ENCODE peak calls at places on chromosomes 6 and 20, in five cellular contexts. W is WTC11, J is HCT116, L is GM12878, H is HepG2. K is an unnamed sample.

GRCh38 chr20:62381842-62382241 is 5.1 kb upstream of the RPS21 start:
- DNase-seq in W (no peak), J (no peak), L (no peak), H (no peak), K (no peak)

GRCh38 chr6:64896939-64897338 is 810.1 kb downstream of the EYS start:
- DNase-seq in W (no peak), J (no peak), L (no peak), H (no peak), K (no peak)

GRCh38 chr6:166705070-166705469 is 78.0 kb upstream of the RPS6KA2 start:
- DNase-seq in W (no peak), J (no peak), L (no peak), H (no peak), K (no peak)

GRCh38 chr6:86738078-86738477 is 199.2 kb upstream of the HTR1E start:
- DNase-seq in W (no peak), J (no peak), L (no peak), H (no peak), K (no peak)

GRCh38 chr6:41713650-41714291 is 21.6 kb downstream of the TFEB start:
- DNase-seq in W (no peak), J (no peak), L (peak; percentile 81), H (no peak), K (no peak)

GRCh38 chr6:12661690-12662089 is 54.9 kb upstream of the PHACTR1 start:
- DNase-seq in W (no peak), J (no peak), L (no peak), H (no peak), K (no peak)

GRCh38 chr6:93784794-93785757 is 365.7 kb upstream of the EPHA7 start:
- DNase-seq in W (no peak), J (no peak), L (no peak), H (no peak), K (no peak)

GRCh38 chr6:119541132-119541905 is 191.8 kb upstream of the MAN1A1 start:
- DNase-seq in W (no peak), J (peak; percentile 88), L (no peak), H (no peak), K (no peak)

GRCh38 chr6:44921787-44922186 is 406.3 kb upstream of the RUNX2 start:
- DNase-seq in W (no peak), J (no peak), L (no peak), H (peak; percentile 63), K (no peak)

GRCh38 chr20:35004749-35005462 is 49.2 kb downstream of the MYH7B start:
- DNase-seq in W (peak; percentile 5), J (no peak), L (no peak), H (no peak), K (no peak)

GRCh38 chr6:84709121-84709520 is 55.3 kb downstream of the TBX18 start:
- DNase-seq in W (no peak), J (no peak), L (no peak), H (no peak), K (no peak)

GRCh38 chr20:11443382-11444119 is 474.1 kb upstream of the BTBD3 start:
- DNase-seq in W (no peak), J (no peak), L (no peak), H (no peak), K (no peak)

GRCh38 chr6:137705166-137706064 is 161.6 kb upstream of the TNFAIP3 start:
- DNase-seq in W (peak; percentile 72), J (peak; percentile 24), L (no peak), H (peak; percentile 71), K (peak; percentile 85)

GRCh38 chr20:36121981-36122930 is 32.3 kb upstream of the EPB41L1 start:
- DNase-seq in W (no peak), J (peak; percentile 74), L (no peak), H (no peak), K (no peak)

GRCh38 chr20:39676857-39677351 is 714.8 kb downstream of the DHX35 start:
- DNase-seq in W (no peak), J (no peak), L (no peak), H (no peak), K (no peak)

GRCh38 chr20:8187740-8188139 is 55.7 kb downstream of the PLCB1 start:
- DNase-seq in W (no peak), J (no peak), L (no peak), H (no peak), K (no peak)

GRCh38 chr20:846894-847278 is 13.4 kb downstream of the FAM110A start:
- DNase-seq in W (no peak), J (no peak), L (no peak), H (no peak), K (no peak)

GRCh38 chr20:53149184-53149651 is 177.1 kb downstream of the TSHZ2 start:
- DNase-seq in W (no peak), J (no peak), L (no peak), H (no peak), K (no peak)

GRCh38 chr6:129306826-129307225 is 403.2 kb downstream of the ARHGAP18 start:
- DNase-seq in W (no peak), J (no peak), L (no peak), H (no peak), K (no peak)

GRCh38 chr6:136066005-136066404 is 184.1 kb downstream of the MTFR2 start:
- DNase-seq in W (no peak), J (no peak), L (no peak), H (no peak), K (no peak)

GRCh38 chr6:113414511-113414910 is 442.6 kb upstream of the MARCKS start:
- DNase-seq in W (no peak), J (peak; percentile 57), L (no peak), H (peak; percentile 40), K (no peak)

GRCh38 chr20:53849471-53850059 is 220.8 kb downstream of the BCAS1 start:
- DNase-seq in W (no peak), J (no peak), L (no peak), H (no peak), K (no peak)

GRCh38 chr20:33647603-33648395 is 14.3 kb upstream of the C20orf144 start:
- DNase-seq in W (no peak), J (no peak), L (peak; percentile 34), H (no peak), K (no peak)

GRCh38 chr20:7608246-7608645 is 332.0 kb downstream of the HAO1 start:
- DNase-seq in W (peak; percentile 24), J (no peak), L (no peak), H (no peak), K (no peak)

GRCh38 chr6:40759259-40759658 is 172.1 kb upstream of the LRFN2 start:
- DNase-seq in W (no peak), J (no peak), L (no peak), H (no peak), K (no peak)

GRCh38 chr6:115467726-115468125 is 593.0 kb downstream of the FRK start:
- DNase-seq in W (no peak), J (no peak), L (no peak), H (no peak), K (no peak)

GRCh38 chr6:34562350-34562749 is 6.2 kb upstream of the SPDEF start:
- DNase-seq in W (no peak), J (no peak), L (no peak), H (no peak), K (no peak)

GRCh38 chr20:45021626-45022025 is 55.3 kb downstream of the STK4 start:
- DNase-seq in W (no peak), J (no peak), L (no peak), H (no peak), K (no peak)

GRCh38 chr6:88238065-88238464 is 71.9 kb upstream of the CNR1 start:
- DNase-seq in W (peak; percentile 51), J (peak; percentile 13), L (peak; percentile 33), H (peak; percentile 33), K (peak; percentile 27)

GRCh38 chr20:53899351-53900167 is 170.8 kb downstream of the BCAS1 start:
- DNase-seq in W (no peak), J (no peak), L (peak; percentile 95), H (no peak), K (no peak)

GRCh38 chr6:30219244-30219643 is 6.0 kb upstream of the TRIM26 start:
- DNase-seq in W (peak; percentile 44), J (no peak), L (peak; percentile 23), H (peak; percentile 77), K (peak; percentile 59)

GRCh38 chr6:26322645-26323482 is 42.1 kb upstream of the BTN3A2 start:
- DNase-seq in W (peak; percentile 52), J (peak; percentile 82), L (peak; percentile 87), H (peak; percentile 93), K (no peak)

GRCh38 chr6:156687875-156688549 is 89.2 kb upstream of the ARID1B start:
- DNase-seq in W (peak; percentile 18), J (peak; percentile 10), L (no peak), H (no peak), K (no peak)

GRCh38 chr20:41632896-41633295 is 14.7 kb upstream of the CHD6 start:
- DNase-seq in W (no peak), J (no peak), L (no peak), H (no peak), K (no peak)

GRCh38 chr6:7896465-7896987 is 14.1 kb downstream of the TXNDC5 start:
- DNase-seq in W (no peak), J (no peak), L (no peak), H (no peak), K (no peak)

DNA sequence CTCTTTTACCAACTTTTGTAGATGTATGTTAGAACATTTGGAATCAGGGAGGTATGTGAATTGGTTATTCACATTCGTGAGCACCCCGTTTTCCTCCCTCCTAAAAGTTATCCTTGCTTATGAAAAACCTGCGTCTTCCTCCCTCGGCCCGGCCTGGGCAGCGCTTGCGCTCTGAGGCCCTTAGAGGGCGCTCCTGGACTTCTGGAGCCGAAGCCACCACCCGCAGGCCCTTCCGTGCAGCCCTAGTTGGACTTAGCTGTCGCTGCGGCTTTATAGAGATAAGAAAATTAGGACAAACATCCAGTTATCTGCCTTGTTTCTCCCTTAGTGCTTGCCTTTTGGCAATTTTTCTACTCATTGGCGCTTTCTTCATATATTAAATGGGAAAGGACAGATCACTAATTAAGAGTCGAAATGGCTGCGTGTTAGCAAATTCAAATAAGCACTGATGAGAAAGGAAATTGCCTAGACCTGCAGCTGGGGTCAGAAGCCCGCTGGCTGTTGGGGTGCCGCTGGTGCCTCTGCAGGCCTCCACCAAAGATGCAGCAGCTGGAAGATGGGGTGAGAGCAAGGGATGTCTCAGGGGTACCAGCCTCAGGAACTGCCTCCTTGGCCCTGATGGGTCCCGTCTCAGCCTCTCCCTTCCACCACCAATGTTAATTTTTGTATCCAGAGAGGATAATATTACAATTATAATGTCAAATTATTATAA is 5.2 kb downstream of the FNDC1 start:
- DNase-seq in W (peak; percentile 83), J (peak; percentile 44), L (peak; percentile 2), H (peak; percentile 46), K (peak; percentile 92)
- TF ChIP-seq ATF3 in W (no peak), J (no peak), L (no peak), H (no peak), K (no peak)

GRCh38 chr6:79430913-79431312 is 106.3 kb downstream of the LCA5 start:
- DNase-seq in W (peak; percentile 39), J (no peak), L (no peak), H (no peak), K (peak; percentile 54)
- TF ChIP-seq ATF3 in W (no peak), J (no peak), L (no peak), H (no peak), K (no peak)

GRCh38 chr6:117653949-117654348 is 21.3 kb upstream of the NUS1 start:
- DNase-seq in W (no peak), J (no peak), L (no peak), H (no peak), K (no peak)
- TF ChIP-seq ATF3 in W (no peak), J (no peak), L (no peak), H (no peak), K (no peak)

DNA sequence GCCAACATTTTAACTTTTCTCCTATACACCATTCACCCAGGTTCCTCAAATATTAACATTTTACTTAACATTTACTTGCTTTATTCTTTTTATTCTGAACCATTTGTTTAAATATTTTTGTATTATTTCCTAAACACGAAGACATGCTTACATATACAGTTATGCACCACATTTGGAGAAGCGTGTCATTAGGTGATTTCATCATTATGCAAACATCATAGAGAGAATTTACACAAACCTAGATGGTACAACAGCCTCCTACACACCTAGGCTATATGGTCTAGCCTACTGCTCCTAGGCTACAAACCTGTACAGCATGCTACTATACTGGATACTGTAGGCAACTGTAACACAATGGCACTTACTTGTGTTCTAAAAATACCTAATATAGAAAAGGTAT is 6.6 kb downstream of the TDP2 start:
- DNase-seq in W (no peak), J (no peak), L (no peak), H (no peak), K (no peak)
- TF ChIP-seq ATF3 in W (no peak), J (no peak), L (no peak), H (no peak), K (no peak)